ENCODE peak calls at places on chromosomes 16 and 17, in five cellular contexts. S, E, O, M and N are unnamed samples.

GRCh38 chr16:74984194-74984669 is 691 bp downstream of the WDR59 start:
- DNase-seq in S (no peak), E (no peak), O (no peak), M (peak), N (no peak)

GRCh38 chr17:61997649-61998048 is 67.4 kb downstream of the MED13 start:
- DNase-seq in S (no peak), E (no peak), O (no peak), M (peak), N (no peak)

GRCh38 chr16:50692999-50693781 is at the start of gene NOD2:
- DNase-seq in S (peak), E (no peak), O (peak), M (no peak), N (no peak)

GRCh38 chr16:69534720-69535119 is 31.0 kb upstream of the NFAT5 start:
- DNase-seq in S (no peak), E (no peak), O (no peak), M (no peak), N (no peak)

GRCh38 chr17:44785921-44786320 is 27.1 kb downstream of the ADAM11 start:
- DNase-seq in S (no peak), E (no peak), O (no peak), M (no peak), N (no peak)

GRCh38 chr17:44376124-44376523 is 12.5 kb upstream of the FAM171A2 start:
- DNase-seq in S (peak), E (no peak), O (no peak), M (peak), N (no peak)

GRCh38 chr17:35795007-35795870 is at the start of gene MMP28:
- DNase-seq in S (no peak), E (no peak), O (peak), M (no peak), N (peak)

GRCh38 chr17:19338031-19338990 is 24.2 kb downstream of the B9D1 start:
- DNase-seq in S (no peak), E (peak), O (peak), M (peak), N (peak)

GRCh38 chr16:84924339-84925091 is 86.8 kb downstream of the ZDHHC7 start:
- DNase-seq in S (peak), E (no peak), O (no peak), M (no peak), N (no peak)

GRCh38 chr16:56477096-56477878 is 25.9 kb downstream of the OGFOD1 start:
- DNase-seq in S (no peak), E (no peak), O (no peak), M (peak), N (no peak)

GRCh38 chr16:88627531-88628411 is 10.6 kb upstream of the IL17C start:
- DNase-seq in S (no peak), E (no peak), O (no peak), M (no peak), N (no peak)

GRCh38 chr16:29665294-29666077 is 2.4 kb downstream of the SPN start:
- DNase-seq in S (no peak), E (no peak), O (no peak), M (no peak), N (no peak)

GRCh38 chr16:88558457-88559442 is 11.5 kb upstream of the ZC3H18 start:
- DNase-seq in S (peak), E (no peak), O (peak), M (peak), N (peak)

GRCh38 chr17:75626496-75627038 is 6.7 kb upstream of the SMIM5 start:
- DNase-seq in S (no peak), E (no peak), O (no peak), M (no peak), N (no peak)

GRCh38 chr17:2309338-2310143 is 5.8 kb downstream of the SRR start:
- DNase-seq in S (no peak), E (no peak), O (no peak), M (peak), N (no peak)

GRCh38 chr17:76149214-76149613 is 8.2 kb upstream of the FOXJ1 start:
- DNase-seq in S (no peak), E (no peak), O (no peak), M (no peak), N (no peak)

GRCh38 chr17:143785-144281 is 6.5 kb downstream of the SCGB1C2 start:
- DNase-seq in S (peak), E (peak), O (peak), M (peak), N (peak)

GRCh38 chr17:2692781-2693135 is 18.8 kb downstream of the CLUH start:
- DNase-seq in S (no peak), E (no peak), O (peak), M (no peak), N (no peak)

GRCh38 chr17:60832206-60832605 is 154.6 kb downstream of the BCAS3 start:
- DNase-seq in S (no peak), E (no peak), O (no peak), M (no peak), N (no peak)

GRCh38 chr17:80295559-80295958 is 34.9 kb downstream of the RNF213 start:
- DNase-seq in S (no peak), E (no peak), O (no peak), M (no peak), N (no peak)

GRCh38 chr17:74467221-74467951 is 952 bp downstream of the CD300A start:
- DNase-seq in S (no peak), E (peak), O (peak), M (no peak), N (peak)

GRCh38 chr17:45345246-45345553 is 28.4 kb upstream of the MAP3K14 start:
- DNase-seq in S (no peak), E (no peak), O (no peak), M (no peak), N (peak)

GRCh38 chr16:86768231-86768791 is 190.0 kb downstream of the FOXL1 start:
- DNase-seq in S (no peak), E (no peak), O (no peak), M (no peak), N (no peak)

GRCh38 chr16:68311316-68311620 is 449 bp downstream of the PRMT7 start:
- DNase-seq in S (no peak), E (no peak), O (no peak), M (peak), N (no peak)

GRCh38 chr16:66914541-66914940 is 4.1 kb downstream of the CDH16 start:
- DNase-seq in S (no peak), E (no peak), O (no peak), M (no peak), N (no peak)

GRCh38 chr17:64004218-64004770 is 6.1 kb downstream of the PRR29 start:
- DNase-seq in S (no peak), E (no peak), O (no peak), M (no peak), N (no peak)

GRCh38 chr17:63696381-63696961 is 3.5 kb downstream of the LIMD2 start:
- DNase-seq in S (no peak), E (peak), O (peak), M (no peak), N (peak)

GRCh38 chr17:75273968-75274708 is 3.1 kb upstream of the MIF4GD start:
- DNase-seq in S (no peak), E (no peak), O (no peak), M (peak), N (no peak)

GRCh38 chr17:44776628-44777393 is 18.0 kb downstream of the ADAM11 start:
- DNase-seq in S (no peak), E (no peak), O (no peak), M (no peak), N (no peak)

GRCh38 chr17:76145231-76146052 is 4.4 kb upstream of the FOXJ1 start:
- DNase-seq in S (no peak), E (peak), O (no peak), M (no peak), N (peak)

GRCh38 chr17:31250229-31250628 is 46.8 kb downstream of the OMG start:
- DNase-seq in S (no peak), E (no peak), O (no peak), M (no peak), N (no peak)

GRCh38 chr17:62702746-62703268 is 75.3 kb downstream of the MRC2 start:
- DNase-seq in S (no peak), E (no peak), O (no peak), M (no peak), N (no peak)

GRCh38 chr17:50689956-50690886 is 17.5 kb downstream of the ANKRD40 start:
- DNase-seq in S (no peak), E (no peak), O (no peak), M (no peak), N (no peak)

GRCh38 chr16:89436362-89436761 is 54.0 kb downstream of the ANKRD11 start:
- DNase-seq in S (no peak), E (no peak), O (no peak), M (no peak), N (no peak)

GRCh38 chr17:69874220-69874670 is 200.8 kb upstream of the KCNJ16 start:
- DNase-seq in S (no peak), E (no peak), O (no peak), M (peak), N (no peak)

GRCh38 chr16:31142109-31143035 is 6.8 kb upstream of the PRSS8 start:
- DNase-seq in S (peak), E (peak), O (peak), M (peak), N (peak)

GRCh38 chr16:1537138-1537577 is 3.7 kb downstream of the TMEM204 start:
- DNase-seq in S (no peak), E (no peak), O (no peak), M (no peak), N (no peak)

GRCh38 chr16:1534021-1535020 is 855 bp downstream of the TMEM204 start:
- DNase-seq in S (peak), E (no peak), O (no peak), M (peak), N (no peak)

GRCh38 chr16:1535391-1536291 is 2.2 kb downstream of the TMEM204 start:
- DNase-seq in S (no peak), E (no peak), O (no peak), M (no peak), N (no peak)

GRCh38 chr16:1537763-1538289 is 4.4 kb downstream of the TMEM204 start:
- DNase-seq in S (no peak), E (no peak), O (no peak), M (no peak), N (no peak)

DNA sequence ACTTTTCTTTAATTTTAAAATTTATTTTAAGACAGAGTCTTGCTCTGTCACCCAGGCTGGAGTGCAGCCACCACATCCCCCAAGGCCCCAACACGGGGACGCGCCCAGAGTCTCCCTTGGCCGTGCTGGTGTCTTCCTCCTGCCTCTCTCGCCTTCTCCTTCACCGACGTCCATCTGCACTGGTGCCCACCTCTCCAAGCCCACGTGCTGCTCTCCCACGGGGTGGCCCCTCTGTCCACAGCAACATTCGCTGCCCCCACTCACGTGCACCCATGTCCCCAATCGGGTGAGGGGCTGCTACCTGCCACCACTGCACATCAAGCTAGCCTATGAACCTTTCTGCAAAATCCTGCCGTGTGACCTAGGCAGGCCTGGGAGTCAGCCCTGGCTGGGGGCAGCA is 3.1 kb downstream of the TMEM204 start:
- DNase-seq in S (no peak), E (no peak), O (no peak), M (no peak), N (no peak)
- H3K27ac ChIP-seq in S (peak), E (peak), O (peak), M (no peak), N (peak)

GRCh38 chr16:1979271-1980025 is 1.8 kb downstream of the NOXO1 start:
- DNase-seq in S (no peak), E (no peak), O (peak), M (no peak), N (peak)
- TF ChIP-seq POLR2A in S (no peak), E (peak), O (no peak), M (no peak), N (peak)

GRCh38 chr17:27326585-27326984 is 32.7 kb downstream of the WSB1 start:
- DNase-seq in S (no peak), E (no peak), O (no peak), M (no peak), N (no peak)

GRCh38 chr17:27326051-27326450 is 32.1 kb downstream of the WSB1 start:
- DNase-seq in S (no peak), E (no peak), O (no peak), M (no peak), N (no peak)

GRCh38 chr17:27329146-27329805 is 35.4 kb downstream of the WSB1 start:
- DNase-seq in S (no peak), E (no peak), O (no peak), M (no peak), N (no peak)

GRCh38 chr17:27327397-27327796 is 33.5 kb downstream of the WSB1 start:
- DNase-seq in S (no peak), E (no peak), O (no peak), M (no peak), N (no peak)

GRCh38 chr17:27327871-27328270 is 34.0 kb downstream of the WSB1 start:
- DNase-seq in S (no peak), E (no peak), O (no peak), M (peak), N (no peak)
- TF ChIP-seq CTCF in S (no peak), E (no peak), O (no peak), M (no peak), N (no peak)

GRCh38 chr17:72405662-72406230 is 284.9 kb downstream of the SOX9 start:
- DNase-seq in S (no peak), E (no peak), O (no peak), M (no peak), N (no peak)

GRCh38 chr17:72404872-72405271 is 284.1 kb downstream of the SOX9 start:
- DNase-seq in S (no peak), E (no peak), O (no peak), M (peak), N (no peak)

GRCh38 chr17:72401883-72402726 is 281.3 kb downstream of the SOX9 start:
- DNase-seq in S (no peak), E (no peak), O (no peak), M (no peak), N (no peak)

GRCh38 chr17:72402727-72403210 is 281.9 kb downstream of the SOX9 start:
- DNase-seq in S (no peak), E (no peak), O (no peak), M (no peak), N (no peak)

GRCh38 chr17:72403713-72404209 is 282.9 kb downstream of the SOX9 start:
- DNase-seq in S (no peak), E (no peak), O (no peak), M (no peak), N (no peak)
- H3K27ac ChIP-seq in S (no peak), E (no peak), O (no peak), M (no peak), N (no peak)

GRCh38 chr17:17166446-17166845 is 39.7 kb downstream of the PLD6 start:
- DNase-seq in S (no peak), E (no peak), O (no peak), M (no peak), N (no peak)
- TF ChIP-seq POLR2A in S (no peak), E (no peak), O (no peak), M (no peak), N (no peak)

GRCh38 chr16:78926723-78927200 is 673.8 kb downstream of the MAF start:
- DNase-seq in S (no peak), E (no peak), O (no peak), M (no peak), N (no peak)

GRCh38 chr16:78929798-78930197 is 670.7 kb downstream of the MAF start:
- DNase-seq in S (no peak), E (no peak), O (no peak), M (no peak), N (no peak)

GRCh38 chr16:78930561-78930960 is 670.0 kb downstream of the MAF start:
- DNase-seq in S (no peak), E (no peak), O (no peak), M (no peak), N (no peak)

GRCh38 chr16:78919852-78920251 is 680.7 kb downstream of the MAF start:
- DNase-seq in S (no peak), E (no peak), O (no peak), M (no peak), N (no peak)

GRCh38 chr16:78925071-78925714 is 675.3 kb downstream of the MAF start:
- DNase-seq in S (no peak), E (no peak), O (peak), M (no peak), N (peak)
- TF ChIP-seq CTCF in S (no peak), E (peak), O (peak), M (no peak), N (peak)

DNA sequence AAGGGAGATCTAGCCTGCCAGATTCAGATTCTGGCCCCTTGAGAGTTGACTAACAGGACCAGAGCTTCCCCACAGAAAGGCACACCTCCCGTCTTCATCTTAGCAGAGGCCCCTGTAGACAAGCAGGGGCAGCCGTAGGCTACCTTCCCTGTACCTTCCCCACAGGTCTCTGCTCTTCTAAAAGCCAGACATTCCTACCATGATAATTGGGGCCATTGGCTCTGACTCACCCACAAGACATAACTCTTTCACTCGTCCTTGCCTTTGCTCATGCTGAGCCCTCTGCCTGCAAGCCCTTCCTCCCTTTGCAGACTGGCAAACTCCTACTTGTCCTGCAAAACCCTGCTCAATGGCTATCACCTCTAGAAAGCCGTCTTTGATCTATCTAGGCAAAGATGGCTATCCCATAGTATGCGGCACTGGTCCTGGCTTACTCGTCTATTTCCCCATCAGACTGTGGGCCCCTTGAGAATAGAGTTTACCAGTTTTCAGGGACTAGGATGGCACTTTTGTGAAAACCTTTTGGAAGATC is 43.8 kb downstream of the PIMREG start:
- DNase-seq in S (no peak), E (no peak), O (no peak), M (no peak), N (no peak)
- H3K27ac ChIP-seq in S (no peak), E (no peak), O (no peak), M (no peak), N (no peak)

GRCh38 chr17:82238562-82239201 is 9.8 kb downstream of the SLC16A3 start:
- DNase-seq in S (peak), E (peak), O (peak), M (peak), N (peak)
- TF ChIP-seq POLR2A in S (no peak), E (no peak), O (no peak), M (no peak), N (peak)

GRCh38 chr16:28491080-28491969 is 549 bp downstream of the CLN3 start:
- DNase-seq in S (peak), E (peak), O (no peak), M (no peak), N (peak)
- TF ChIP-seq CTCF in S (peak), E (peak), O (no peak), M (peak), N (peak)

GRCh38 chr17:82108038-82108998 is 10.3 kb upstream of the FASN start:
- DNase-seq in S (no peak), E (no peak), O (no peak), M (peak), N (no peak)
- H3K27ac ChIP-seq in S (no peak), E (no peak), O (no peak), M (no peak), N (no peak)